ENCODE peak calls at places on chromosomes 16 and 17, in six cellular contexts. One of them, this sample, is unnamed.

GRCh38 chr16:26643519-26643918 is 423.2 kb upstream of the C16orf82 start:
- DNase-seq in HepG2: no peak
- DNase-seq in A549: no peak
- DNase-seq in WTC11: no peak
- DNase-seq in K562: no peak
- DNase-seq in H1: no peak
- DNase-seq in this sample: no peak

GRCh38 chr16:28990375-28991040 is 5.7 kb downstream of the LAT start:
- DNase-seq in K562: no peak
- DNase-seq in HepG2: no peak
- DNase-seq in WTC11: no peak
- DNase-seq in A549: no peak
- DNase-seq in H1: no peak
- DNase-seq in this sample: no peak

GRCh38 chr16:27775254-27775653 is 225.3 kb downstream of the KATNIP start:
- DNase-seq in H1: no peak
- DNase-seq in K562: no peak
- DNase-seq in A549: no peak
- DNase-seq in HepG2: no peak
- DNase-seq in WTC11: no peak
- DNase-seq in this sample: no peak

GRCh38 chr17:29582767-29583166 is 6.7 kb downstream of the GIT1 start:
- DNase-seq in H1: no peak
- DNase-seq in WTC11: no peak
- DNase-seq in K562: no peak
- DNase-seq in HepG2: no peak
- DNase-seq in A549: no peak
- DNase-seq in this sample: no peak

GRCh38 chr17:43388198-43389021 is 10.4 kb upstream of the ARL4D start:
- DNase-seq in WTC11: peak
- DNase-seq in H1: no peak
- DNase-seq in K562: peak
- DNase-seq in HepG2: peak
- DNase-seq in A549: peak
- DNase-seq in this sample: peak

GRCh38 chr16:85690469-85691064 is 1.8 kb upstream of the GINS2 start:
- DNase-seq in HepG2: peak
- DNase-seq in H1: no peak
- DNase-seq in K562: no peak
- DNase-seq in A549: no peak
- DNase-seq in WTC11: no peak
- DNase-seq in this sample: no peak

GRCh38 chr17:74515941-74516340 is 15.3 kb downstream of the CD300LB start:
- DNase-seq in WTC11: no peak
- DNase-seq in H1: no peak
- DNase-seq in HepG2: no peak
- DNase-seq in K562: no peak
- DNase-seq in A549: no peak
- DNase-seq in this sample: no peak

GRCh38 chr16:67846320-67847063 is at the start of gene NUTF2:
- DNase-seq in K562: peak
- DNase-seq in HepG2: peak
- DNase-seq in A549: peak
- DNase-seq in H1: peak
- DNase-seq in WTC11: peak
- DNase-seq in this sample: peak

GRCh38 chr17:78884148-78884870 is 18.7 kb downstream of the CEP295NL start:
- DNase-seq in K562: no peak
- DNase-seq in H1: no peak
- DNase-seq in WTC11: no peak
- DNase-seq in HepG2: no peak
- DNase-seq in A549: no peak
- DNase-seq in this sample: no peak

GRCh38 chr16:3590736-3591435 is 13.7 kb upstream of the NLRC3 start:
- DNase-seq in K562: no peak
- DNase-seq in WTC11: no peak
- DNase-seq in HepG2: no peak
- DNase-seq in H1: no peak
- DNase-seq in A549: no peak
- DNase-seq in this sample: no peak

GRCh38 chr17:40097931-40098845 is 2.2 kb downstream of the NR1D1 start:
- DNase-seq in H1: no peak
- DNase-seq in A549: no peak
- DNase-seq in HepG2: peak
- DNase-seq in K562: peak
- DNase-seq in WTC11: no peak
- DNase-seq in this sample: peak

GRCh38 chr17:72590382-72590781 is 469.6 kb downstream of the SOX9 start:
- DNase-seq in K562: no peak
- DNase-seq in H1: no peak
- DNase-seq in HepG2: peak
- DNase-seq in A549: peak
- DNase-seq in WTC11: no peak
- DNase-seq in this sample: no peak

GRCh38 chr17:72588561-72588960 is 467.7 kb downstream of the SOX9 start:
- DNase-seq in HepG2: no peak
- DNase-seq in A549: no peak
- DNase-seq in WTC11: no peak
- DNase-seq in K562: no peak
- DNase-seq in H1: no peak
- DNase-seq in this sample: no peak

GRCh38 chr17:72588961-72589360 is 468.1 kb downstream of the SOX9 start:
- DNase-seq in A549: peak
- DNase-seq in K562: no peak
- DNase-seq in WTC11: no peak
- DNase-seq in HepG2: peak
- DNase-seq in H1: no peak
- DNase-seq in this sample: no peak

GRCh38 chr17:72587156-72587555 is 466.3 kb downstream of the SOX9 start:
- DNase-seq in HepG2: no peak
- DNase-seq in A549: no peak
- DNase-seq in WTC11: no peak
- DNase-seq in K562: no peak
- DNase-seq in H1: no peak
- DNase-seq in this sample: no peak

GRCh38 chr17:72587773-72588511 is 467.1 kb downstream of the SOX9 start:
- DNase-seq in WTC11: no peak
- DNase-seq in K562: no peak
- DNase-seq in A549: no peak
- DNase-seq in H1: no peak
- DNase-seq in HepG2: peak
- DNase-seq in this sample: no peak
- TF ChIP-seq JUN in WTC11: no peak
- TF ChIP-seq JUN in K562: no peak
- TF ChIP-seq JUN in A549: no peak
- TF ChIP-seq JUN in H1: no peak
- TF ChIP-seq JUN in HepG2: no peak
- TF ChIP-seq JUN in this sample: no peak

DNA sequence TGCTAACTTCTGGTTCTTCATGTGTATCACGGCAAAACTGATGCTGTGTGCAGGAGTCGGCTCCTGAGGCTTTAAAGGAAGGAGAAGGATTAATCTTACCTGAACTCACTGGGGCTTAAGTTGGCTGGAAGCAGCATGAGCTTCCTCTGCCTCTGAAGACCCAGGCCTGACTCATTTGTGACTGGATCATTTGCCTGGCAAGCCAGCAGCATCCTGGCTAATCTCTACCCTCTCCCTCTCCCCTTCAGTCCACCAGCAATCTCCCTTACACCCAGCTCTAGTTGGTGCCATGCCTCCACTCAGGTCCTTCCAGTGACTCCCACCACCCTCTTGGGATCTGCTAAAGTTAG is 150.3 kb downstream of the IRX3 start:
- DNase-seq in K562: no peak
- DNase-seq in A549: no peak
- DNase-seq in H1: no peak
- DNase-seq in HepG2: no peak
- DNase-seq in WTC11: no peak
- DNase-seq in this sample: peak
- TF ChIP-seq JUN in K562: no peak
- TF ChIP-seq JUN in A549: no peak
- TF ChIP-seq JUN in H1: no peak
- TF ChIP-seq JUN in HepG2: no peak
- TF ChIP-seq JUN in WTC11: no peak
- TF ChIP-seq JUN in this sample: no peak

DNA sequence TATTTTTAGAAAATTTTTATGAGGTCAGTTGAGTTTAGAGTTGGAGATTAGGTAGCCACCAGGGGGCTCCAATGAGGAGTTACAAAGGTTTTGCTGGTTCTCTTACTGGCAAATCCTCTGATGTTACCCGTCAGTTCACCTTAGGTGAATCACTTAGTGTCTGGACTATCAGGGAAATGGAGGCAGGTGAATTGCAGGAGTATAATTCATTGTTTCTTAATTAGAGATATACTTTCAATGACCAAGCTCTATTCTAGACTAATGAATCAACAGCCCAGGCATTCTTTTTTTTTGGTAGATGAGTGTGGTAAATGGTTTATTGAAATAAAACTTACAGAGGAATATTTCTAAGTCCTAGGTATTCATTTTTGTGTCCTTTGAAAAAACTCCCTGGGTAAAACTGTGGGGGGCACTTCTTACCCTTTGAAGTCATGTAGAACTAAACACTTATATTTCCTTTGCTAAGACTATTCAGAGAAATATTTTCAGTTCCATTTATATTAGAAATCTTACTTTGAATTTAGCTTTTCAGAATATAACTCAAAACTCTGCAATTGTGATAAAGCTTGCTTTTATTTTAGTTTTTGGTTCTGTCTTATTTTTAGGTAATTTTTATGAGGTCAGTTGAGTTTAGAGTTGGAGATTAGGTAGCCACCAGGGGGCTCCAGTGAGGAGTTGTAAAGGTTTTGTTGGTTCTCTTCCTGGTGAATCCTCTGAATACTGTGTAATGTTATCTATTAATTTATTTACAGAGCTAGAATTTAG is 17.7 kb downstream of the PSMD11 start:
- DNase-seq in A549: peak
- DNase-seq in H1: no peak
- DNase-seq in WTC11: peak
- DNase-seq in HepG2: peak
- DNase-seq in K562: peak
- DNase-seq in this sample: peak
- TF ChIP-seq JUN in A549: no peak
- TF ChIP-seq JUN in H1: no peak
- TF ChIP-seq JUN in WTC11: no peak
- TF ChIP-seq JUN in HepG2: no peak
- TF ChIP-seq JUN in K562: no peak
- TF ChIP-seq JUN in this sample: no peak

DNA sequence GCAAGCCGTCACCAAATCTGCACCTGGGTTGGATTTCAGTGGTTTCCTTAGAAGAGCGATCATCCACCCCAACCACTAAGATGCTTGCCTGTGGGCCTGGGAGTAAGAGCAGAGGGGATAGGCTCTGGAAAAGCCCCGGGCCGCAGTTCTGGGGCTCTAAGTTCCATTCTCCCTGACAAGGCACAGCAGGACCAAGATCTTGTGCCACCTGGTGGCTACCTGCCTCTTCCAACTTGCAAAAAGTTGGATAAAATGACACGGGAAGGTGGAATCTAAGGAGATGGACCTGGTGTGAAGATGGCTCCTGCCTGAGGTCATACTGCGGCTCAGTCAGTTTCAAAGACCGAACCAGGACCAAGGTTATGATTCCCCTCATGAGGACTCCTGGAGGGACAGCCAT is 42.3 kb downstream of the ABCC12 start:
- DNase-seq in K562: no peak
- DNase-seq in WTC11: peak
- DNase-seq in H1: no peak
- DNase-seq in A549: no peak
- DNase-seq in HepG2: peak
- DNase-seq in this sample: no peak
- TF ChIP-seq JUN in K562: no peak
- TF ChIP-seq JUN in WTC11: no peak
- TF ChIP-seq JUN in H1: no peak
- TF ChIP-seq JUN in A549: no peak
- TF ChIP-seq JUN in HepG2: no peak
- TF ChIP-seq JUN in this sample: no peak

GRCh38 chr16:87854053-87854906 is 15.0 kb downstream of the SLC7A5 start:
- DNase-seq in K562: peak
- DNase-seq in WTC11: no peak
- DNase-seq in HepG2: peak
- DNase-seq in A549: no peak
- DNase-seq in H1: no peak
- DNase-seq in this sample: no peak
- TF ChIP-seq JUN in K562: peak
- TF ChIP-seq JUN in WTC11: no peak
- TF ChIP-seq JUN in HepG2: peak
- TF ChIP-seq JUN in A549: peak
- TF ChIP-seq JUN in H1: no peak
- TF ChIP-seq JUN in this sample: no peak

GRCh38 chr17:11294826-11295225 is 53.8 kb downstream of the SHISA6 start:
- DNase-seq in H1: no peak
- DNase-seq in K562: no peak
- DNase-seq in A549: no peak
- DNase-seq in WTC11: no peak
- DNase-seq in HepG2: no peak
- DNase-seq in this sample: no peak
- TF ChIP-seq JUN in H1: no peak
- TF ChIP-seq JUN in K562: no peak
- TF ChIP-seq JUN in A549: no peak
- TF ChIP-seq JUN in WTC11: no peak
- TF ChIP-seq JUN in HepG2: no peak
- TF ChIP-seq JUN in this sample: no peak

This sample was measured in endothelial cell of umbilical vein.